ENCODE peak calls at places on chromosomes 16 and 17, in seven cellular contexts. E, N, L, Y, B, V and I are unnamed samples.

GRCh38 chr17:31391496-31391949 is at the start of gene RAB11FIP4:
- DNase-seq in V (no peak), E (no peak), B (no peak), Y (no peak), L (no peak), N (no peak), I (no peak)

GRCh38 chr17:36937961-36938565 is 788 bp downstream of the LHX1 start:
- DNase-seq in L (no peak), V (no peak), B (no peak), Y (peak), N (no peak), E (no peak), I (no peak)

GRCh38 chr16:55151901-55152300 is 172.1 kb upstream of the IRX6 start:
- DNase-seq in B (no peak), E (no peak), Y (no peak), V (no peak), N (no peak), L (no peak), I (no peak)

GRCh38 chr17:51833045-51833444 is 325.5 kb downstream of the CA10 start:
- DNase-seq in B (no peak), L (no peak), E (no peak), V (no peak), N (no peak), Y (no peak), I (no peak)

GRCh38 chr16:67255553-67256030 is 6.8 kb downstream of the SLC9A5 start:
- DNase-seq in B (peak), N (peak), L (no peak), E (no peak), Y (no peak), V (no peak), I (no peak)

GRCh38 chr17:48951572-48951971 is 6.9 kb upstream of the SNF8 start:
- DNase-seq in B (no peak), V (no peak), L (no peak), E (no peak), Y (no peak), N (no peak), I (no peak)

GRCh38 chr17:73412914-73413313 is 101.1 kb upstream of the CDC42EP4 start:
- DNase-seq in V (no peak), L (no peak), Y (no peak), N (no peak), E (no peak), B (no peak), I (no peak)

GRCh38 chr16:19717319-19717718 is 708 bp downstream of the KNOP1 start:
- DNase-seq in V (no peak), Y (no peak), E (no peak), N (no peak), L (no peak), B (no peak), I (peak)

GRCh38 chr17:1487939-1488825 is 4.3 kb downstream of the MYO1C start:
- DNase-seq in L (no peak), V (peak), B (peak), Y (peak), E (peak), N (peak), I (peak)

GRCh38 chr16:53945996-53946395 is 242.0 kb downstream of the FTO start:
- DNase-seq in B (no peak), E (no peak), Y (no peak), L (no peak), V (no peak), N (no peak), I (peak)

GRCh38 chr17:9363440-9364350 is 211.9 kb downstream of the STX8 start:
- DNase-seq in Y (no peak), E (no peak), V (no peak), N (no peak), L (no peak), B (no peak), I (no peak)

GRCh38 chr16:87160218-87160617 is 157.0 kb downstream of the C16orf95 start:
- DNase-seq in L (no peak), Y (no peak), E (no peak), N (no peak), B (no peak), V (no peak), I (no peak)

GRCh38 chr17:69228576-69228975 is at the start of gene ABCA10:
- DNase-seq in N (no peak), E (no peak), V (no peak), B (no peak), Y (no peak), L (no peak), I (no peak)

GRCh38 chr17:79915850-79916430 is 76.7 kb upstream of the CBX4 start:
- DNase-seq in V (peak), B (peak), E (no peak), L (no peak), Y (peak), N (no peak), I (no peak)

GRCh38 chr16:67563708-67564468 is 1.6 kb downstream of the CTCF start:
- DNase-seq in V (peak), N (peak), E (no peak), Y (no peak), B (peak), L (no peak), I (peak)

GRCh38 chr16:72939247-72939646 is 108.7 kb downstream of the ZFHX3 start:
- DNase-seq in B (peak), L (no peak), N (peak), E (no peak), V (peak), Y (no peak), I (no peak)

GRCh38 chr17:8791910-8792270 is 7.3 kb downstream of the MFSD6L start:
- DNase-seq in B (no peak), L (no peak), E (no peak), N (no peak), Y (no peak), V (no peak), I (no peak)

GRCh38 chr17:68861602-68862001 is 93.6 kb downstream of the ABCA8 start:
- DNase-seq in L (no peak), N (no peak), E (no peak), Y (no peak), B (no peak), V (no peak), I (peak)

GRCh38 chr16:11404608-11405007 is 59.3 kb downstream of the RMI2 start:
- DNase-seq in L (no peak), V (no peak), Y (no peak), B (no peak), N (no peak), E (no peak), I (no peak)

GRCh38 chr16:86509759-86510464 is 415 bp upstream of the FOXF1 start:
- DNase-seq in L (no peak), B (peak), N (no peak), E (no peak), Y (peak), V (peak), I (no peak)

GRCh38 chr17:45662432-45662831 is 121.7 kb upstream of the CRHR1 start:
- DNase-seq in L (no peak), V (no peak), N (no peak), E (no peak), B (no peak), Y (no peak), I (no peak)

GRCh38 chr17:76008630-76009425 is 8.2 kb downstream of the CDK3 start:
- DNase-seq in Y (no peak), N (no peak), L (no peak), E (no peak), B (no peak), V (no peak), I (no peak)

GRCh38 chr17:74499992-74500391 is 31.3 kb downstream of the CD300LB start:
- DNase-seq in L (no peak), V (peak), N (no peak), B (no peak), Y (no peak), E (no peak), I (no peak)

GRCh38 chr16:89422905-89423630 is 67.3 kb downstream of the ANKRD11 start:
- DNase-seq in V (no peak), B (no peak), N (no peak), Y (no peak), E (no peak), L (no peak), I (no peak)

GRCh38 chr16:84689126-84689525 is 10.7 kb upstream of the USP10 start:
- DNase-seq in Y (no peak), V (no peak), L (no peak), N (no peak), B (no peak), E (no peak), I (no peak)

GRCh38 chr17:19928299-19928698 is 49.3 kb downstream of the AKAP10 start:
- DNase-seq in Y (no peak), L (no peak), E (no peak), N (no peak), B (no peak), V (no peak), I (no peak)

GRCh38 chr17:57892146-57892819 is 42.4 kb upstream of the MRPS23 start:
- DNase-seq in Y (peak), V (peak), N (peak), L (peak), B (peak), E (peak), I (peak)

GRCh38 chr17:40905370-40905769 is 20.3 kb upstream of the KRT20 start:
- DNase-seq in V (no peak), B (no peak), L (no peak), E (no peak), N (no peak), Y (no peak), I (no peak)

GRCh38 chr17:4658478-4659305 is 17.2 kb upstream of the ALOX15 start:
- DNase-seq in L (no peak), N (no peak), Y (no peak), V (no peak), B (no peak), E (no peak), I (no peak)

GRCh38 chr16:57757326-57757786 is 21.8 kb downstream of the KATNB1 start:
- DNase-seq in Y (peak), N (peak), V (peak), B (peak), E (peak), L (no peak), I (peak)

GRCh38 chr16:649646-650045 is 481 bp downstream of the WDR90 start:
- DNase-seq in N (no peak), E (no peak), V (no peak), L (no peak), B (no peak), Y (no peak), I (no peak)

GRCh38 chr16:27995378-27995777 is 68.1 kb downstream of the GSG1L start:
- DNase-seq in Y (no peak), L (no peak), V (no peak), B (no peak), E (no peak), N (no peak), I (no peak)

GRCh38 chr16:4736546-4736945 is 2.2 kb downstream of the DNAAF8 start:
- DNase-seq in Y (no peak), E (no peak), V (no peak), N (no peak), L (no peak), B (no peak), I (no peak)

GRCh38 chr17:4230142-4230541 is 33.6 kb downstream of the ANKFY1 start:
- DNase-seq in V (peak), L (no peak), B (no peak), N (peak), Y (no peak), E (peak), I (no peak)

GRCh38 chr17:35299108-35299507 is 56.2 kb downstream of the SLFN5 start:
- DNase-seq in Y (no peak), N (no peak), B (no peak), E (no peak), V (peak), L (no peak), I (no peak)

GRCh38 chr16:66511615-66512500 is 38.1 kb downstream of the TK2 start:
- DNase-seq in L (no peak), E (no peak), Y (no peak), V (no peak), N (no peak), B (no peak), I (no peak)